ENCODE peak calls at places on chromosomes 11 and 22, in four cellular contexts. U is right atrium auricular region, V is IMR-90, X is suprapubic skin. A is an unnamed sample.

GRCh38 chr11:134466035-134466908 is 54.2 kb upstream of the B3GAT1 start:
- DNase-seq in U (no peak), V (no peak), X (no peak), A (no peak)

GRCh38 chr22:44143117-44143495 is 37.6 kb upstream of the PARVG start:
- DNase-seq in V (peak), U (no peak), X (no peak), A (no peak)

GRCh38 chr11:100550910-100551309 is 136.2 kb upstream of the ARHGAP42 start:
- DNase-seq in V (no peak), U (no peak), X (no peak), A (no peak)

GRCh38 chr11:85823816-85824215 is 12.9 kb upstream of the SYTL2 start:
- DNase-seq in V (peak), U (no peak), X (no peak), A (no peak)

GRCh38 chr11:47577460-47578041 is 1.2 kb downstream of the KBTBD4 start:
- DNase-seq in U (no peak), V (no peak), X (no peak), A (no peak)

GRCh38 chr22:31676700-31677099 is 14.7 kb upstream of the PISD start:
- DNase-seq in U (peak), V (peak), X (peak), A (peak)

GRCh38 chr11:117225553-117226170 is 6.2 kb downstream of the PCSK7 start:
- DNase-seq in U (no peak), V (no peak), X (peak), A (no peak)

GRCh38 chr11:80383655-80384054 is 942.8 kb upstream of the TENM4 start:
- DNase-seq in U (no peak), X (no peak), V (no peak), A (no peak)

GRCh38 chr11:82267186-82267585 is 466.5 kb downstream of the FAM181B start:
- DNase-seq in X (no peak), V (no peak), U (no peak), A (no peak)

GRCh38 chr11:128841461-128842072 is 25.5 kb downstream of the KCNJ1 start:
- DNase-seq in V (no peak), U (no peak), X (no peak), A (no peak)

GRCh38 chr11:16418698-16419097 is 62.4 kb upstream of the SOX6 start:
- DNase-seq in U (no peak), V (peak), X (no peak), A (no peak)

GRCh38 chr22:22462813-22463567 is 45.6 kb downstream of the ZNF280B start:
- DNase-seq in X (no peak), V (no peak), U (no peak), A (no peak)

GRCh38 chr11:75593337-75593915 is 31.4 kb downstream of the SERPINH1 start:
- DNase-seq in X (no peak), V (no peak), U (no peak), A (no peak)

GRCh38 chr11:131746201-131746600 is 375.8 kb downstream of the NTM start:
- DNase-seq in U (no peak), X (no peak), V (no peak), A (no peak)

GRCh38 chr11:32852142-32852541 is 22.4 kb downstream of the PRRG4 start:
- DNase-seq in U (no peak), V (peak), X (no peak), A (no peak)

GRCh38 chr22:43925433-43926348 is 2.1 kb downstream of the PNPLA3 start:
- DNase-seq in V (no peak), X (no peak), U (no peak), A (no peak)

GRCh38 chr22:43114958-43115357 is 4.4 kb downstream of the BIK start:
- DNase-seq in V (no peak), X (no peak), U (no peak), A (no peak)

GRCh38 chr11:14783788-14784187 is 108.2 kb downstream of the CYP2R1 start:
- DNase-seq in X (no peak), U (no peak), V (no peak), A (no peak)

GRCh38 chr11:69635804-69636511 is 5.0 kb upstream of the CCND1 start:
- DNase-seq in X (peak), U (no peak), V (no peak), A (no peak)

GRCh38 chr11:69634069-69634468 is 6.9 kb upstream of the CCND1 start:
- DNase-seq in V (no peak), U (no peak), X (peak), A (no peak)

GRCh38 chr11:69632900-69633299 is 8.1 kb upstream of the CCND1 start:
- DNase-seq in X (peak), U (no peak), V (no peak), A (no peak)

GRCh38 chr11:69635210-69635609 is 5.7 kb upstream of the CCND1 start:
- DNase-seq in V (no peak), U (no peak), X (peak), A (no peak)

DNA sequence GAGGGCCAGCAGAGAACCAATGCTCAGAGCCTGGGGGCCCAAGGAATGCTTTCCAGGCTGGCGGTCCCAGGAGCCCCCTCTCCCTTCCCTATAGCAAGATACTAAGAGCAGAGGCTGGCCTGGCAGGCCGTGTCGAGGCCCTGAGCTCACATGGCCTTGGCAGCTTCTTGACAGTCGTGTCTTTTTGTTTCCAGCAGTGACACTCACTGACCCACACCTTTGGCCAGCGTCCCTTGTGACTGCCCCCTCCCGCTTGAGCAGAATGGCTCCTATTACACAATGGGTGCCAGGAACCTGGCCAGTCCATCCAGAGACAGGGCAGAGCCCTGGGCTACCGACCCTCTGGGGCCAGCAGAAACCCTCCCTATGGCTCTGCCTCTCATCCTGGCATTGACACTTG is 6.4 kb upstream of the CCND1 start:
- DNase-seq in V (no peak), U (no peak), X (peak), A (no peak)
- H3K27ac ChIP-seq in V (no peak), U (no peak), X (no peak), A (no peak)

GRCh38 chr22:34878996-34879395 is 187.0 kb upstream of the ISX start:
- DNase-seq in X (no peak), U (no peak), V (no peak), A (no peak)
- H3K27ac ChIP-seq in X (no peak), U (no peak), V (no peak), A (no peak)

GRCh38 chr11:71180694-71181466 is 71.5 kb downstream of the SHANK2 start:
- DNase-seq in U (no peak), V (no peak), X (no peak), A (no peak)
- H3K27ac ChIP-seq in U (no peak), V (no peak), X (no peak), A (no peak)

GRCh38 chr11:66115638-66116410 is 45.8 kb downstream of the PACS1 start:
- DNase-seq in V (peak), X (no peak), U (no peak), A (no peak)

GRCh38 chr11:66116576-66117361 is 46.7 kb downstream of the PACS1 start:
- DNase-seq in U (no peak), X (no peak), V (no peak), A (no peak)

GRCh38 chr11:66118847-66119246 is 48.8 kb downstream of the PACS1 start:
- DNase-seq in U (no peak), V (no peak), X (no peak), A (no peak)

GRCh38 chr11:66121453-66121852 is 51.4 kb downstream of the PACS1 start:
- DNase-seq in V (no peak), U (no peak), X (no peak), A (no peak)

DNA sequence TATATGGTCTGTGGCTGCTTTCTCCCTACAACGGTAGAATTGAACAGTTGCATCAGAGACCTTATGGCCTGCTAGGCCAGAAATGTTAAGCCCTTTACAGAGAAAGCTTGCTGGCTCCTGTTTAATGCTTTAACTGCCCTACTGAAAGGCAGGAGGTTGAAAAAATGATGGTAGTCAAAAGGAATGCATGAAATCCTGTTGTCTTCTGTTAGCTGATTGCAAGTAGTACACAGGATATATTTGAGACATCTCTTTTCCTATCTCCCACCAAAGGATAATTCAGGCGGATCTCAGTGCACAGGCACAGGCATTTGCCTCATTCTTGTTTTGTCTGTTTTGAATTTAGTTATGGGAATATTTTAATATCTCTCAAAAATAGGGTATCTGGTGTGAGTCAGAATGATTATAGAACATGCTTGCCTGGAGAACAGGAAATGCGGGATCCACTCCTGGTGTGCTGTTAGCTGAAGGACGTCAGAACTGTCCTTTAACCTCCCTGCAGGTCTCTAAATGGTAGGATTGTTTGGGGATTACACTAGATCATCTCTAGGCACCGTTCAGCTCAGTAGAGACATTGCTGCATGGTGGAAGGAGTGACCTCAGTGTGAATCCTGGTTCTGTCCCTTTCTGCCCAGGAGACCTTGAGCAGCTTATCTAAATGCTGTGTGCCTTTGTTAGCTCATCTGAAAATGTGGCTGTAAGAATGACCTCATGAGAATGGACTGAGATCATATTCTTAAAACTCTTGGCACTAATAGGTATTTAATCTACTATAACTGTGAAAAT is 49.5 kb downstream of the PACS1 start:
- DNase-seq in X (no peak), V (peak), U (no peak), A (no peak)
- H3K27ac ChIP-seq in X (no peak), V (peak), U (peak), A (no peak)

GRCh38 chr11:10670099-10670498 is 23.5 kb downstream of the IRAG1 start:
- DNase-seq in U (no peak), X (no peak), V (no peak), A (no peak)
- H3K27ac ChIP-seq in U (peak), X (no peak), V (peak), A (peak)

GRCh38 chr11:119404872-119405271 is 18.1 kb downstream of the THY1 start:
- DNase-seq in X (no peak), V (no peak), U (no peak), A (no peak)
- H3K27ac ChIP-seq in X (no peak), V (no peak), U (no peak), A (no peak)

GRCh38 chr11:44854146-44854545 is 96.5 kb downstream of the TP53I11 start:
- DNase-seq in U (no peak), V (no peak), X (no peak), A (no peak)
- H3K27ac ChIP-seq in U (peak), V (no peak), X (no peak), A (no peak)

DNA sequence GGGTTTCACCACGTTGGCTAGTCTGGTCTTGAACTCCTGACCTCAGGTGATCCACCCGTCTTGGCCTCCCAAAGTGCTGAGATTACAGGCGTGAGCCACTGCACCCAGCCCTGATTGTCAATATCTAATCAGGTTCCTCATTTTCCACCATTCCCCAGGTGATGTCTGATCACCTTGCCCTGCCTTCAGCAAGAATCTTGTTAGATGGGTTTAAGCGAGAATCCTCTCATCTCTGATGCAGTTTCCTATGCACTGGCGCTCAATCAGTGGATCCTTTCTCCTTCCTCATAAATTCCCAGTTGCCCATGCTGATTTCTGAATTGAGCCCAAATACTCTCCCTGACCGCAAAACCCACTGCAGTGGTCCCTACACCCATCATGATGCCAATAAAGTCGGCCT is 664 bp upstream of the ZC3H7B start:
- DNase-seq in U (no peak), V (no peak), X (no peak), A (no peak)
- H3K27ac ChIP-seq in U (peak), V (peak), X (peak), A (peak)

GRCh38 chr11:64244966-64245365 is 1.8 kb downstream of the PPP1R14B start:
- DNase-seq in V (no peak), U (no peak), X (no peak), A (no peak)
- H3K27ac ChIP-seq in V (peak), U (peak), X (peak), A (peak)

DNA sequence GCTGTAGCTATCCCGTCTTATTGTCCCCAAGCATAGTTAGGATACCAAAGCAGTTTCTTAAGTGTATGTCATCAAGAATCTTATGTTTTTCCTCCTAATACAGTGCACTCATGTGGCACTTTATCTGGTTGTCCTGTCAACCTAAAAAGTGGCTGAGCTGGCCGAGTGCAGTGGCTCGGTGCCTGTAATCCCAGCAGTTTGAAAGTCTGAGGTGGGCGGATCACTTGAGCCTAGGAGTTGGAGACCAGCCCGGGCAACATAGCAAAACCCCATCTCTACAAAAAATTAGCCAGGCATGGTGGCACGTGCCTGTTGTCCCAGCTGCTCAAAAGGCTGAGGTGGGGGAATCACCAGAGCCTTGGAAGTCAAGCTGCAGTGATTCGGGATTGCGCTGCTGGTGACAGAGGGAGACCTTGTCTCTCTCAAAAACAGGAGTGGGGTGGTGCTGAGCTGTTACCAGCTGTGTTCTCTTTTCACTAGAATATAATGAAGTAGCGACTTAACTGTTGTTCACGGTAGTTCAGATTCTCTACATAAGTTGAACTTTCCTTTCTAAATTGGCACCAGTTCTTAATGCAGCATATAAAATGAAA is 48.1 kb downstream of the EP300 start:
- DNase-seq in X (no peak), U (no peak), V (no peak), A (no peak)
- H3K27ac ChIP-seq in X (no peak), U (no peak), V (no peak), A (no peak)

A was measured in vagina.